ENCODE peak calls at places on chromosomes 16 and 17, in ten cellular contexts. M, P, T, F, X, E, N, J, D and A are unnamed samples.
A peak's percentile ranks its signal among the peaks of the same experiment; 100 is the strongest.

GRCh38 chr17:15891348-15891747 is 53.6 kb upstream of the ADORA2B start:
- DNase-seq in E (no peak), T (no peak), F (no peak), P (no peak), D (no peak), X (no peak), N (no peak), M (no peak), J (no peak), A (no peak)

GRCh38 chr17:75830168-75831031 is 13.8 kb downstream of the UNC13D start:
- DNase-seq in T (peak; percentile 49), D (no peak), J (peak; percentile 51), P (no peak), E (no peak), N (no peak), X (no peak), M (no peak), F (peak; percentile 89), A (no peak)

GRCh38 chr16:66923247-66923851 is 2.0 kb downstream of the RRAD start:
- DNase-seq in D (no peak), T (no peak), N (no peak), F (no peak), X (peak; percentile 84), J (no peak), E (no peak), P (peak; percentile 69), M (peak; percentile 77), A (no peak)

GRCh38 chr16:87806608-87807546 is 41.1 kb upstream of the KLHDC4 start:
- DNase-seq in J (no peak), N (peak; percentile 62), F (no peak), T (no peak), P (peak; percentile 81), D (peak; percentile 81), M (peak; percentile 58), E (peak; percentile 74), X (no peak), A (no peak)

GRCh38 chr16:7731121-7731520 is 398.5 kb downstream of the RBFOX1 start:
- DNase-seq in M (no peak), N (no peak), F (no peak), J (no peak), P (no peak), X (no peak), E (no peak), T (no peak), D (no peak), A (no peak)

GRCh38 chr16:26709175-26709574 is 357.6 kb upstream of the C16orf82 start:
- DNase-seq in M (no peak), T (no peak), X (no peak), J (no peak), F (peak; percentile 41), D (no peak), N (no peak), E (no peak), P (no peak), A (no peak)

GRCh38 chr16:4561565-4561964 is 5.4 kb downstream of the C16orf96 start:
- DNase-seq in E (no peak), N (no peak), M (no peak), F (no peak), T (no peak), J (no peak), X (no peak), D (no peak), P (no peak), A (no peak)

GRCh38 chr16:35339337-35339736 is 1879.9 kb downstream of the TP53TG3F start:
- DNase-seq in T (no peak), E (no peak), F (no peak), P (no peak), X (no peak), N (no peak), D (no peak), M (peak; percentile 2), J (no peak), A (no peak)

GRCh38 chr17:45700171-45701090 is 83.7 kb upstream of the CRHR1 start:
- DNase-seq in N (no peak), J (no peak), T (no peak), E (no peak), D (no peak), P (no peak), F (no peak), X (no peak), M (no peak), A (no peak)

GRCh38 chr16:73183678-73184092 is 135.8 kb upstream of the ZFHX3 start:
- DNase-seq in X (no peak), T (no peak), N (no peak), P (peak; percentile 82), E (no peak), D (no peak), F (no peak), M (peak; percentile 33), J (no peak), A (no peak)

DNA sequence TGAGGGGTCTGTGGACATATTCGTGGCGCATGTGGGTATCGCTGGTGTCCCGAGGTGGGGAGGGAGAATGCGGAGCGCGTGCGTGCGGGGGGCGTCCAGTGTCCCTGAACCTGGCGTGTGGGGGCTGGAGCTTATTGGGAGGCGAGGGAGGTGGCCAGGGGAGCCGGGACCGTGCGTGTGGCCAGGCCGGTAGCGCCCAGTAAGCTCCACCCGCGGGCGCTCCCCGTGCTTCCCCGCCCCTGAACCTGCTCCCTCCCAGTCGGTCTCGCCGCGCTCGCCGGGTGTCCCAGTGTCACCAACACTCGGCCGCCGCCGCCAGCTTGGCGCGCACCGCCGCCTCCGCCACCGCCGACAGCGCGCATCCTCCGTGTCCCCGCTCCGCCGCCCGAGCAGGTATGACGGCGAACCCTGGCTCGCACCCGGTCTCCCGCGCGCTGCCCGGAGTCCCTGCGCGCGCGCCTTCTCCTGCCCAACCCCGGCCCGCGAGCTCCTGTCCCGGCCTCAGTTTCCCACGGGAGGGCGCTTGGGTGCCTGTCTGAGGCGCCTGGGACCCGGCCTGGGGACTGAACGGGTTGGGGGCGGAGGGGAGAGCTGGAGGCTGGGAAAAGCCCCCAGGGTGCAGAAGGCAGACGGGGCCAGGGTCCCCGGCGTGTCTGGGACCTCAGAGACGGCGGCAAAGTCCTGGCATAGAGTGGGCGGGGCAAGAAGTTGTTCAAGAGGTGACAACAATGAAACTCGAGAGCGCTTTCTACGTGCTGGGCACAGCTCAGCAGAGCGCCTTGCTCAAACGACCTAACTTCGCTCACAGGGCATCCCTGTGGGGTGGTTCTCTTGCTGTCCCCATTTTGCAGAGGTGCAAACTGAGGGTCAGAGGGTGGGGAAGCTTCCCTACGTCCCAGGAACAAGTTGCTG is at the start of gene SCNN1B:
- DNase-seq in J (peak; percentile 17), N (peak; percentile 25), F (peak; percentile 71), X (no peak), D (peak; percentile 21), P (no peak), E (peak; percentile 82), T (no peak), M (no peak), A (no peak)
- TF ChIP-seq CTCF in J (no peak), N (no peak), F (no peak), X (no peak), D (no peak), P (no peak), E (peak; percentile 7), T (no peak), M (no peak), A (no peak)

DNA sequence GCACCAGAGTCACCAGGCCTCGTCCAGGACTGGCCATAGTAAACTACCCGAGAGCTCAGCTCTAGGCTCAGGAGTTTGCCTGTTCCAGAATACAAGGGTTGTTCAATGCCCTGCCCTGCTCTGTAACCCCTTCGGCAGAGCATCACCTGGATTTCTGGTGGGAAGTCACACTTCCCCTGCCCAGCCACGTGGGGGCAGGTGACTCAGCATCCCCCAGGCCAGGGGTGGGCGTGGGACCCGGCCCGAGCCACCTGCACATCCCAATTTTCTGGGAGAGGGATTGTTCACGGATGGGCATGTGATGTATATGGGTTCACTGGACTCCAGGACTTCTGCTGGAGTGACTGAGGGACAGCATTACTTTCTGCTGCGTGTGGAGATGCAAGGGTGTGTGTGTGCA is 25.8 kb downstream of the COX4I1 start:
- DNase-seq in D (no peak), P (no peak), N (no peak), J (no peak), T (no peak), X (no peak), M (no peak), E (no peak), F (peak; percentile 45), A (no peak)
- TF ChIP-seq CTCF in D (peak; percentile 53), P (no peak), N (no peak), J (no peak), T (no peak), X (no peak), M (no peak), E (no peak), F (peak; percentile 47), A (no peak)

GRCh38 chr16:51067352-51067751 is 83.7 kb downstream of the SALL1 start:
- DNase-seq in J (no peak), E (no peak), D (no peak), P (no peak), X (no peak), F (no peak), M (no peak), T (no peak), N (no peak), A (no peak)

GRCh38 chr16:51061355-51061754 is 89.7 kb downstream of the SALL1 start:
- DNase-seq in E (no peak), M (no peak), T (no peak), D (no peak), J (no peak), X (no peak), P (no peak), F (no peak), N (no peak), A (no peak)

GRCh38 chr16:51057969-51058337 is 93.1 kb downstream of the SALL1 start:
- DNase-seq in E (no peak), D (no peak), P (no peak), F (no peak), X (no peak), M (no peak), T (no peak), J (no peak), N (no peak), A (no peak)

GRCh38 chr16:51057102-51057793 is 93.8 kb downstream of the SALL1 start:
- DNase-seq in P (no peak), N (no peak), T (no peak), D (no peak), M (no peak), E (no peak), F (no peak), J (no peak), X (no peak), A (no peak)

DNA sequence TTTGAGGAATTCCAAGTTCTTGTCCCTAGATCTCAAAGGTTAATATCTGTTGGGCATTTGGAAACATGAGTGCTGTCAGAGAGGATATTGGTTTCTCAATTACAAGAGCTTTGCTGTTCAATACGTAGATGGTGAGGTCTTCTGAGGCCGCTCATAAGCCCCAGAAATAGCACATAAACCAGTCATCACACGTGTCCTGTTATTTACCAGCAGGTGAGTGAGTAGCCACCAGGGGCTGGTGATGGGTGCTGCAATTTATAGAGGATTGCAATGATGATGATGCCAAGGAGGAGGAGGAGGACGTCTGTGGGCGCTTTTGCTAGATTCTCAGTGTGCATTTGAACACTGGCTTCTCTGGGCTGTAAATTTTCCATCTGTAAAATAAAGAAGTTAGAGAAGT is 89.0 kb downstream of the SALL1 start:
- DNase-seq in J (no peak), N (no peak), X (no peak), M (no peak), D (no peak), E (no peak), P (no peak), T (no peak), F (no peak), A (no peak)
- TF ChIP-seq CTCF in J (no peak), N (no peak), X (no peak), M (no peak), D (no peak), E (no peak), P (no peak), T (peak; percentile 18), F (no peak), A (no peak)

GRCh38 chr16:84048306-84048705 is 5.7 kb upstream of the SLC38A8 start:
- DNase-seq in F (peak; percentile 66), X (no peak), J (no peak), E (peak; percentile 59), P (no peak), T (peak; percentile 37), D (peak; percentile 55), M (no peak), N (peak; percentile 89), A (no peak)
- TF ChIP-seq CTCF in F (peak; percentile 60), X (no peak), J (no peak), E (no peak), P (no peak), T (peak; percentile 19), D (no peak), M (no peak), N (peak; percentile 49), A (no peak)